ENCODE peak calls at places on chromosomes 5 and 9, in nine cellular contexts. F is IMR-90; M is psoas muscle; O is H1; S is uterus; D is mesenchymal stem cell; Z is NT2/D1; K is effector memory CD4-positive, alpha-beta T cell; T is small intestine. N is an unnamed sample. For H3K27me3 and H3K4me1, the result is how much of the 10 kb centered on the place peaks cover.

GRCh38 chr5:178515776-178516561 is 74.2 kb downstream of the COL23A1 start:
- DNase-seq in S (no peak), D (no peak), M (no peak), K (no peak), T (no peak), Z (no peak), F (no peak), O (no peak), N (no peak)

GRCh38 chr9:125805057-125805456 is 57.9 kb downstream of the PBX3 start:
- DNase-seq in K (no peak), Z (no peak), F (peak), T (no peak), O (no peak), D (peak), M (no peak), S (no peak), N (no peak)

GRCh38 chr9:134215709-134216448 is 51.5 kb upstream of the RNU6ATAC start:
- DNase-seq in T (no peak), Z (no peak), S (no peak), O (no peak), D (peak), K (no peak), M (peak), F (peak), N (no peak)

GRCh38 chr9:134024828-134025605 is at the start of gene BRD3OS:
- DNase-seq in S (peak), K (peak), Z (peak), F (peak), O (peak), M (peak), T (peak), D (peak), N (peak)

GRCh38 chr5:91928751-91929521 is 545.8 kb upstream of the ARRDC3 start:
- DNase-seq in S (no peak), Z (no peak), D (peak), K (no peak), O (no peak), F (peak), M (no peak), T (peak), N (no peak)

GRCh38 chr9:1051286-1052118 is 1.3 kb downstream of the DMRT2 start:
- DNase-seq in F (no peak), M (peak), K (no peak), O (no peak), Z (peak), D (no peak), T (peak), S (no peak), N (no peak)

GRCh38 chr9:72131206-72131605 is 18.0 kb upstream of the GDA start:
- DNase-seq in S (no peak), F (no peak), O (no peak), Z (no peak), T (no peak), K (no peak), M (no peak), D (no peak), N (no peak)

GRCh38 chr9:79684711-79685575 is 113.2 kb downstream of the TLE4 start:
- DNase-seq in S (no peak), D (no peak), T (no peak), O (no peak), M (no peak), F (peak), K (no peak), Z (no peak), N (no peak)

GRCh38 chr9:88890546-88890945 is 100.7 kb upstream of the S1PR3 start:
- DNase-seq in F (peak), O (no peak), K (no peak), M (no peak), Z (no peak), T (no peak), D (no peak), S (no peak), N (no peak)

GRCh38 chr5:7321724-7322123 is 74.2 kb upstream of the ADCY2 start:
- DNase-seq in T (no peak), M (no peak), D (peak), O (no peak), S (no peak), K (no peak), F (no peak), Z (no peak), N (no peak)

GRCh38 chr9:19221326-19221725 is 9.2 kb upstream of the DENND4C start:
- DNase-seq in Z (no peak), M (no peak), D (no peak), K (no peak), F (no peak), T (no peak), S (no peak), O (no peak), N (no peak)

GRCh38 chr5:148623741-148624140 is 30.6 kb downstream of the HTR4 start:
- DNase-seq in M (no peak), D (no peak), F (no peak), K (no peak), O (no peak), S (no peak), T (peak), Z (no peak), N (no peak)

GRCh38 chr5:88675758-88676636 is 207.0 kb downstream of the MEF2C start:
- DNase-seq in T (peak), D (peak), S (no peak), Z (peak), F (peak), O (no peak), K (no peak), M (no peak), N (no peak)

GRCh38 chr5:133245191-133246052 is 193.6 kb downstream of the HSPA4 start:
- DNase-seq in Z (peak), M (no peak), S (no peak), O (peak), T (no peak), D (peak), F (peak), K (no peak), N (no peak)

GRCh38 chr5:164383662-164384061 is 878.2 kb downstream of the MAT2B start:
- DNase-seq in T (no peak), F (no peak), S (no peak), M (no peak), O (no peak), Z (no peak), D (no peak), K (no peak), N (no peak)

GRCh38 chr9:77495834-77496671 is 152.1 kb downstream of the GNA14 start:
- DNase-seq in T (no peak), S (peak), O (no peak), Z (no peak), F (peak), K (no peak), D (peak), M (no peak), N (no peak)

GRCh38 chr5:32600057-32600622 is 14.8 kb downstream of the SUB1 start:
- DNase-seq in Z (no peak), O (no peak), K (no peak), T (no peak), D (peak), M (no peak), S (no peak), F (peak), N (peak)

GRCh38 chr5:154795235-154795596 is 40.0 kb downstream of the LARP1 start:
- DNase-seq in Z (no peak), F (peak), T (no peak), K (no peak), S (no peak), M (no peak), D (no peak), O (no peak), N (no peak)

GRCh38 chr5:116766470-116766947 is 191.9 kb upstream of the SEMA6A start:
- DNase-seq in M (no peak), T (no peak), Z (no peak), D (peak), K (no peak), O (no peak), F (no peak), S (peak), N (peak)

GRCh38 chr5:56128166-56128565 is 105.0 kb downstream of the ANKRD55 start:
- DNase-seq in M (no peak), D (no peak), K (no peak), F (no peak), Z (no peak), S (no peak), O (no peak), T (no peak), N (no peak)

GRCh38 chr9:73761905-73762304 is 610.2 kb downstream of the ANXA1 start:
- DNase-seq in T (no peak), M (no peak), S (no peak), Z (no peak), D (no peak), O (no peak), K (no peak), F (no peak), N (no peak)

GRCh38 chr5:95262933-95263660 is 21.8 kb downstream of the MCTP1 start:
- DNase-seq in K (no peak), F (no peak), D (no peak), S (no peak), O (no peak), Z (no peak), T (peak), M (no peak), N (no peak)

GRCh38 chr9:81351166-81351565 is 338.2 kb downstream of the TLE1 start:
- DNase-seq in O (no peak), K (no peak), D (no peak), M (no peak), S (no peak), T (no peak), Z (no peak), F (no peak), N (no peak)

GRCh38 chr5:83071286-83071685 is 5.9 kb downstream of the TMEM167A start:
- DNase-seq in O (no peak), D (no peak), M (no peak), K (no peak), Z (no peak), F (no peak), S (no peak), T (no peak), N (no peak)

GRCh38 chr5:133292300-133292699 is 240.5 kb downstream of the HSPA4 start:
- DNase-seq in K (no peak), Z (no peak), F (no peak), O (no peak), M (no peak), D (no peak), T (no peak), S (no peak), N (no peak)

GRCh38 chr9:70046274-70047070 is 2.8 kb downstream of the MAMDC2 start:
- DNase-seq in M (no peak), F (no peak), D (no peak), T (no peak), Z (no peak), O (no peak), S (peak), K (no peak), N (no peak)

GRCh38 chr9:70044450-70045307 is 1.0 kb downstream of the MAMDC2 start:
- DNase-seq in D (peak), Z (peak), F (peak), S (peak), T (peak), O (no peak), K (no peak), M (peak), N (no peak)

GRCh38 chr9:70043285-70043684 is 363 bp upstream of the MAMDC2 start:
- DNase-seq in O (no peak), K (no peak), Z (peak), F (no peak), T (no peak), M (no peak), D (no peak), S (no peak), N (no peak)

GRCh38 chr9:70043689-70044449 is at the start of gene MAMDC2:
- DNase-seq in M (peak), T (no peak), F (peak), K (no peak), O (no peak), Z (peak), S (peak), D (peak), N (peak)

DNA sequence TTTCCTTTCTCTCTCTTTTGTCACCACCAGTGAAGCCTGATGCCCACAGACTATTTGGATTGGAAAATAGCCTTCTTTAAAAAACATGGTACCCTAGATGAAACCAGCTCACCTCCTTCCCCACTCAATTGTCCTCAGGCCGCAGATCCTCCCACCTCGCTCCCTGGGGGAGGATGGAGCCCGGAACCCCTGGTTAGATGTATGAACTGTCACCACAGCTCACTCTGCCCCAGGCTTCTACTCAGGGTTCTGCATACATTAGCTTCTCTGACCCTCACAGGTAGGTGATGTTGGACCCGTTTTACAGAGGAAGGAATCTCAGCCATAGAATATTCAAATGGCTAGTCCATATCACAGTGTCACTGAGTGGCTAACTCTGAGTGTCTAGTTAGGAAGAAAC is 1.8 kb downstream of the MAMDC2 start:
- DNase-seq in K (no peak), D (no peak), Z (no peak), M (no peak), T (no peak), S (no peak), O (no peak), F (no peak), N (no peak)
- H3K27me3 ChIP-seq in K (under half), D (under half), Z (under half), M (under half), T (under half), S (under half), O (under half), F (under half), N (under half)

DNA sequence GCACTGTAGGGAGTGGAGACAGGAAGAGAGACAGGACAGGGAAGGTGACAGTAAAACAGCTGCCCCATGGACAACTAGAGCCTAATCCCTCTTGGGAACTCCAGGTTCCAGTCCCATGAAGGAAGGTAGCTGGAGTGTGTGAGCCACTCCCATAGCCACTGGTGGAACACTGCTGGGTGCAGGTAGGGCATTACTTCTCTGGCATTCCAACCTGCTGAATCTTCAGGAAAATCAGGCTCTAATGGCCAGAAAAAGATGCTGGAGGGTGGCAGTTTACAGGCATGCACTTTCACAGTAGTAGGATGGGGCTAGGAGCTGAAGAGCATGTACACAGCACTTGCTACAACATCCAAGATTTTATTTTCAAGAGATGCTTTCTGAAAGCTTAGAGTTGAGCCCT is 259.4 kb downstream of the AUH start:
- DNase-seq in F (no peak), S (no peak), M (no peak), O (no peak), K (no peak), T (no peak), Z (no peak), D (no peak), N (no peak)
- H3K4me1 ChIP-seq in F (under half), S (under half), M (under half), O (under half), K (under half), T (under half), Z (under half), D (under half), N (under half)

DNA sequence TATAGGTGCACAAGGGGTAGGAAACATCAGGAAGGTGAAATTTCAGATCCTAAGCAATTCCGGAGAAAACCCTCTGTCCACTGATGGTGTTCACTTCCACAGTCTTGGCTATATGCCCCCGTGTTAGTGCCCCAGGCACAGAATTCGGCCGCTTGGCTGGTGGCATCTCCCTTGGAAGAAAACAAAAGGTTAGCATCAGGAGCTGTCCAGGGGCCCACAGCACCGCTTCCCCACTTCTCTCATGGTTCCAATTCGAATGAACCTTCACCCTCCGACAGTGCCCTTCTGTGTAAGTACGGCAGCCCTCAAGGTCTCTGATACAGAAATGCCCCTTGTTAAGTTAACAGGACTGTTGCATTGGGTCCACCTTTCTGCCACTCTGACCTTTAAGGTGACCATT is 409.0 kb downstream of the GADD45G start:
- DNase-seq in O (no peak), D (no peak), T (no peak), K (no peak), M (no peak), F (no peak), Z (no peak), S (no peak), N (no peak)
- H3K27me3 ChIP-seq in O (under half), D (under half), T (under half), K (under half), M (under half), F (under half), Z (under half), S (under half), N (under half)

GRCh38 chr5:98775962-98776687 is 2.7 kb downstream of the RGMB start:
- DNase-seq in M (no peak), T (peak), S (no peak), F (peak), Z (no peak), K (no peak), D (peak), O (no peak), N (no peak)
- H3K4me1 ChIP-seq in M (half or more), T (under half), S (under half), F (under half), Z (under half), K (under half), D (under half), O (under half), N (under half)

GRCh38 chr9:136259517-136259813 is 13.9 kb upstream of the QSOX2 start:
- DNase-seq in M (no peak), O (no peak), K (no peak), D (no peak), T (no peak), F (no peak), Z (no peak), S (no peak), N (no peak)
- H3K27me3 ChIP-seq in M (under half), O (under half), K (under half), D (under half), T (under half), F (under half), Z (under half), S (under half), N (under half)

DNA sequence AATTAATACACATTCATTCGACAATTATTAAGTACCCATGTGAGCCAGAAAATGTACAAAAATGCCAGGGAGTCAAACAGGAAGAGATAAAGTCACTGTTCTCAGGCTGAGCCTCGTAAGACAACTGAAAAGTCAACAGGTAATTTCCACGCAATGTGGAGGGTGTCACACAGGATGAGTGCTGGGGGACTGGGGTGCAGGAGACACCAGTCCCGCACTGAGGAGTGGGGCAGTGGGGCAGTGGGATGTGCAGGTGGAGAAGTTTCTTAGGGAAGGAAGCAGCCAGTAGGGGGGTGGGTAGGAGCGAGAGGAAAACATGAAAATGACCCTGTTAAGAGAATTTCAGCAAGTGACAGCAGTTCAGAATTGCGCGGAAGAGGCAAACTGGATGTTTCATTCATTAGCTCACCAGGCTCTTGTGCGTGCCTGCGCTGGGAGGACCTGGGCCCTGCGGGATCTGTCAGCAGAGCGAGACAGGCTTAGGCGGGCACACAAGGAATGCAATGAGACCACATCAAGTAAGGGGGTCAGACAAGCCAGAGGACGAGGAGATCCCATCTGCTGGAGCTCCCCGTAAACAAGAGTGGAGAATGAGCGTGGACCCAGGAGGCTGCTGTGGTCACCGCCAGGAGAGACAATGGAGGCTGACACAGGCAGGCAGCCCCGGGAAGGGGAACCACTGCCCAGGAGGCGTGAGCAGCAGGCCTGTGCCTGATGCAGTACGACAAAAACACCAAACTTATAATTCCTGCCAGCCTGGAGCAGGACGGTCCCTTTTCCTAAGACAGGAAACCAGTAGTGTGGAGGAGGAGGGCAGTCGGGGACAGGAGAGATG is 21.0 kb downstream of the CAMSAP1 start:
- DNase-seq in D (peak), K (no peak), Z (no peak), M (no peak), F (no peak), S (no peak), T (no peak), O (no peak), N (no peak)
- H3K4me1 ChIP-seq in D (half or more), K (under half), Z (under half), M (half or more), F (under half), S (under half), T (under half), O (under half), N (half or more)

GRCh38 chr5:151569132-151570046 is 21.7 kb downstream of the FAT2 start:
- DNase-seq in T (no peak), O (no peak), D (no peak), S (no peak), M (no peak), K (no peak), Z (no peak), F (no peak), N (no peak)

GRCh38 chr5:151570512-151571269 is 20.4 kb downstream of the FAT2 start:
- DNase-seq in M (no peak), K (no peak), S (no peak), T (peak), D (no peak), Z (no peak), O (no peak), F (no peak), N (no peak)

GRCh38 chr5:151568036-151568435 is 23.1 kb downstream of the FAT2 start:
- DNase-seq in Z (no peak), D (no peak), S (no peak), F (no peak), T (no peak), M (no peak), O (no peak), K (no peak), N (no peak)

GRCh38 chr5:151571270-151572173 is 19.6 kb downstream of the FAT2 start:
- DNase-seq in K (no peak), Z (no peak), M (no peak), F (no peak), D (no peak), T (no peak), O (no peak), S (no peak), N (no peak)

DNA sequence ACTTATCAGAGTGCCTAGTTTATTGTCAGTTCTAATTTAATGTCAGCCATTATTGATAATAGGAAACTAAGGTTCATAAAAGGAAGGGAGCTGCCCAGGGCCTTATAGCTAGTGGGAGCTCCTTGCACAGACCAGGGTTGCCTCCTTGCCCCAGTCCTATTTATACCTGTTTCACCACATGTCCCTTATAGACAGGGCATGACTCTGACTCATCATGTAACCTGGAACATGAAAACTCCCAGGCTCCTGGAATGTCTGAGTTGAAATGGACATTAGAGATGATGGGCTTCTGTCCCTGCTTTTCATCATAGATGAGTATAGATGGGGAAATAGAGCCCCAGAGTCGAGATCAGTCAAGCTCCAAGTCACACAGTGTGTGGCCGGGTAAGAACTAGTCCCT is 21.1 kb downstream of the FAT2 start:
- DNase-seq in T (no peak), O (no peak), D (no peak), M (no peak), Z (no peak), S (no peak), K (no peak), F (no peak), N (no peak)
- H3K27me3 ChIP-seq in T (under half), O (under half), D (under half), M (under half), Z (under half), S (under half), K (under half), F (under half), N (under half)

GRCh38 chr9:131666779-131667178 is 73.1 kb downstream of the RAPGEF1 start:
- DNase-seq in D (no peak), Z (no peak), O (no peak), K (no peak), S (no peak), T (no peak), M (no peak), F (no peak), N (no peak)
- H3K4me1 ChIP-seq in D (under half), Z (under half), O (under half), K (half or more), S (under half), T (under half), M (half or more), F (under half), N (half or more)